ENCODE peak calls at places on chromosomes 12 and 14, in six cellular contexts. K is ovary, H is transverse colon, Z is body of pancreas, U is Peyer's patch, S is IMR-90. Y is an unnamed sample. For H3K27me3, the result is how much of the 10 kb centered on the place peaks cover.

GRCh38 chr12:114918535-114919233 is 234.7 kb upstream of the TBX3 start:
- DNase-seq in U (peak), K (no peak), Z (no peak), H (peak), S (peak), Y (no peak)

GRCh38 chr12:122986258-122986871 is 5.9 kb downstream of the ARL6IP4 start:
- DNase-seq in K (no peak), S (no peak), Z (no peak), U (no peak), H (no peak), Y (no peak)

GRCh38 chr12:3204143-3204542 is 127.0 kb downstream of the TSPAN9 start:
- DNase-seq in S (no peak), Z (no peak), U (no peak), H (no peak), K (no peak), Y (no peak)

GRCh38 chr12:6951551-6952120 is 480 bp downstream of the PTPN6 start:
- DNase-seq in S (no peak), K (no peak), U (no peak), Z (no peak), H (no peak), Y (no peak)

GRCh38 chr12:101992091-101992490 is 69.7 kb downstream of the WASHC3 start:
- DNase-seq in U (no peak), Z (no peak), S (peak), H (no peak), K (no peak), Y (no peak)

GRCh38 chr14:89447182-89447970 is 30.3 kb upstream of the FOXN3 start:
- DNase-seq in U (no peak), S (no peak), H (no peak), K (no peak), Z (no peak), Y (no peak)

GRCh38 chr14:80523518-80524117 is 312.3 kb upstream of the DIO2 start:
- DNase-seq in H (no peak), U (no peak), K (no peak), Z (no peak), S (peak), Y (no peak)

GRCh38 chr12:27644446-27644845 is 51.8 kb upstream of the REP15 start:
- DNase-seq in U (no peak), Z (no peak), S (peak), H (no peak), K (no peak), Y (no peak)

GRCh38 chr12:119786539-119786938 is 90.6 kb downstream of the CIT start:
- DNase-seq in Z (no peak), U (no peak), H (no peak), S (no peak), K (no peak), Y (no peak)

GRCh38 chr14:105493921-105494605 is 3.0 kb downstream of the TEDC1 start:
- DNase-seq in K (no peak), H (no peak), S (no peak), U (no peak), Z (no peak), Y (no peak)

GRCh38 chr14:69543341-69544249 is 31.1 kb downstream of the CCDC177 start:
- DNase-seq in U (peak), K (no peak), Z (no peak), S (peak), H (peak), Y (no peak)

GRCh38 chr12:1533205-1533601 is 61.2 kb downstream of the FBXL14 start:
- DNase-seq in Z (no peak), K (no peak), H (no peak), U (no peak), S (no peak), Y (no peak)

GRCh38 chr12:123532021-123532420 is 1.5 kb downstream of the RILPL1 start:
- DNase-seq in S (peak), U (peak), Z (no peak), H (peak), K (no peak), Y (no peak)

GRCh38 chr14:74483321-74483720 is 9.8 kb downstream of the NPC2 start:
- DNase-seq in S (peak), Z (no peak), H (no peak), K (no peak), U (no peak), Y (no peak)

GRCh38 chr12:55019784-55020183 is at the start of gene NEUROD4:
- DNase-seq in K (peak), S (peak), Z (peak), H (no peak), U (no peak), Y (peak)

GRCh38 chr12:109144224-109144623 is 27.8 kb downstream of the ACACB start:
- DNase-seq in Z (no peak), S (no peak), K (no peak), U (no peak), H (no peak), Y (no peak)

GRCh38 chr12:67428431-67428830 is 159.3 kb downstream of the CAND1 start:
- DNase-seq in U (no peak), K (no peak), Z (no peak), S (no peak), H (no peak), Y (no peak)

GRCh38 chr12:124917135-124917840 is 2.8 kb upstream of the UBC start:
- DNase-seq in Z (peak), S (peak), U (peak), K (peak), H (peak), Y (peak)

GRCh38 chr14:69658664-69659261 is 47.4 kb downstream of the SUSD6 start:
- DNase-seq in U (peak), S (peak), H (no peak), K (no peak), Z (no peak), Y (no peak)

GRCh38 chr14:80959448-80960006 is 4.1 kb downstream of the TSHR start:
- DNase-seq in H (peak), U (peak), Z (no peak), S (no peak), K (no peak), Y (no peak)

GRCh38 chr14:24069411-24069735 is 2.0 kb upstream of the CPNE6 start:
- DNase-seq in Z (no peak), U (no peak), H (no peak), K (no peak), S (no peak), Y (no peak)

GRCh38 chr14:102733326-102733725 is 43.9 kb upstream of the TRAF3 start:
- DNase-seq in Z (no peak), K (no peak), U (no peak), H (no peak), S (no peak), Y (no peak)

GRCh38 chr12:117261267-117261666 is 71.0 kb upstream of the FBXO21 start:
- DNase-seq in U (no peak), K (no peak), Z (no peak), S (no peak), H (no peak), Y (no peak)

GRCh38 chr12:56792678-56793077 is 29.6 kb downstream of the HSD17B6 start:
- DNase-seq in U (no peak), S (no peak), Z (no peak), K (no peak), H (no peak), Y (no peak)

GRCh38 chr14:30223385-30223785 is 295.7 kb upstream of the PRKD1 start:
- DNase-seq in S (peak), U (peak), K (peak), Z (peak), H (peak), Y (peak)

GRCh38 chr12:58803893-58804292 is 116.4 kb downstream of the LRIG3 start:
- DNase-seq in U (no peak), K (no peak), S (peak), H (no peak), Z (no peak), Y (no peak)

GRCh38 chr12:17278946-17279345 is 673.0 kb upstream of the LMO3 start:
- DNase-seq in S (no peak), U (no peak), Z (no peak), K (no peak), H (no peak), Y (no peak)

GRCh38 chr12:108337235-108338223 is 1.6 kb downstream of the CMKLR1 start:
- DNase-seq in Z (no peak), U (no peak), K (no peak), H (no peak), S (peak), Y (no peak)

GRCh38 chr12:1122803-1123202 is 131.8 kb downstream of the ERC1 start:
- DNase-seq in Z (no peak), H (no peak), S (no peak), U (no peak), K (no peak), Y (no peak)

GRCh38 chr12:109999983-110000505 is 814 bp downstream of the ANKRD13A start:
- DNase-seq in Z (peak), H (peak), S (no peak), U (peak), K (peak), Y (peak)

GRCh38 chr12:104219361-104219892 is 3.8 kb downstream of the TXNRD1 start:
- DNase-seq in S (peak), U (no peak), H (no peak), K (no peak), Z (no peak), Y (peak)

DNA sequence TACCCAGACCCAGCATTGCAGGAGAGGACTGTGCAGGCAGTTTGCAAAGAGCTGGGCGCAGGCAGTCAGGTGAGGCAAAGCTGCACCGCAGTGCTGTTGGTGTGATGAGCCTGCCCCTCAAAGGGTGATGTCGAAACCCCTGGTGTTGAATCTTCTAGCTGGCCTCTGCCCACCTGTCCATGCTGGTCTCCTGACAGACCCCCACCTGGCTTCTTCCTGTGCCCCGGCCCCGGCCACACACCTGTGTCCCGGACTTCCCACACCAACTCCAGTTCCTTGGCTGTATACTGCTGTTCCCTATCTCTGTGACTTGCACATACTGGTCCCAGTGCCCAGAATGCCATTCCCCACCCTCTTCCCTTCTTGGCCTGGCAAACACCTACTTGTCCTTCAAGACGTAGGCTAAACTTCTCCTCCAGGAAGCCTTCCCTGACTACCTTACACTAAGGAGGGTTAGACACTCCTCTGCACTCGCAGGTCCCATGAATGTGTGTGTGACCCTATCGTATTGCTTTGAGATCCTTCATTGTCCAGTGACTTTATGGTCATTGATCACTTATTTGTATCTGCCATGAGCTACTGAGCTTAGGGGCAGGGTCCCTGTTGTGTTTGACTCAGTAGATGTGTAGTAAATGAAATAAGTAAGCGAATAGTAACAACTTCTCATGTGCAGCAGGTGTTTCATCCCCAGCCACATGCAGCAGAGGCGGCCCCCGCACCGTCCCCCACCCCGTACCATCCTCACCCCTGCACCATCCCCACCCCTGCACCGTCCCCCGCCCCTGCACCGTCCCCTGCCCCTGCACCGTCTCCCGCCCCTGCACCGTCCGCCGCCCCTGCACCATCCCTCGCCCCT is 37.4 kb downstream of the ESRRB start:
- DNase-seq in H (no peak), U (no peak), S (no peak), K (no peak), Z (no peak), Y (no peak)
- H3K4me3 ChIP-seq in H (no peak), U (no peak), S (no peak), K (no peak), Z (no peak), Y (no peak)

DNA sequence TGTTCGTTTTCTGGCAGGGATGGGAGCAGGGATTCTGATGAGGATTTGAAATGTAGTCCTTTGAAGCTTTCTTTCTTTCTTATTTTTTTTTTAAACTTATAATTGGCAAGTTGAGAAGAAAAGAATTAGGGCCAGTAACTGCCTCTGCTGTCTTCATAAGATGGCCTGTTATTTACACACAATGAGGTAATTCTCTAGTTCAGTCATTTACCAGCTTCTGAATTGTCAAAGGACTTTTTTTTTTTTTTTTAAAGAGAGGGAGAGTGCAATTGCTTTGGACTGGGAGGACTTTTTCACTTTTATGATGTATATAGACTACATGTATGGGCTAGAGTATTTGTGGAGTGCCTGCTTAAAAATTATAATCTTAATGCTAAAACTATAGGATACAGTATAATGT is 29.1 kb downstream of the PALS1 start:
- DNase-seq in S (peak), U (no peak), K (no peak), H (no peak), Z (no peak), Y (no peak)
- TF ChIP-seq POLR2A in S (no peak), U (no peak), K (no peak), H (no peak), Z (no peak), Y (no peak)

GRCh38 chr12:79329933-79330332 is 360.8 kb downstream of the PAWR start:
- DNase-seq in K (no peak), Z (no peak), U (no peak), H (no peak), S (peak), Y (no peak)

GRCh38 chr12:79326225-79326624 is 364.5 kb downstream of the PAWR start:
- DNase-seq in S (no peak), Z (no peak), K (no peak), H (no peak), U (no peak), Y (no peak)

GRCh38 chr12:79326663-79327062 is 364.1 kb downstream of the PAWR start:
- DNase-seq in Z (no peak), K (no peak), S (no peak), H (no peak), U (no peak), Y (no peak)

GRCh38 chr12:79327465-79327864 is 363.3 kb downstream of the PAWR start:
- DNase-seq in Z (no peak), U (no peak), H (no peak), S (no peak), K (no peak), Y (no peak)

GRCh38 chr12:79324571-79324970 is 366.2 kb downstream of the PAWR start:
- DNase-seq in U (no peak), H (no peak), K (no peak), Z (no peak), S (no peak), Y (no peak)
- H3K27me3 ChIP-seq in U (under half), H (under half), K (under half), Z (under half), S (under half), Y (under half)

GRCh38 chr12:50018968-50019367 is 6.3 kb downstream of the RACGAP1 start:
- DNase-seq in Z (no peak), S (no peak), K (no peak), H (no peak), U (no peak), Y (no peak)

GRCh38 chr12:50024227-50024626 is 1.1 kb downstream of the RACGAP1 start:
- DNase-seq in K (no peak), Z (no peak), S (no peak), H (no peak), U (no peak), Y (no peak)

GRCh38 chr12:50022903-50023302 is 2.4 kb downstream of the RACGAP1 start:
- DNase-seq in H (no peak), K (no peak), U (no peak), S (no peak), Z (no peak), Y (no peak)

GRCh38 chr12:50019524-50019923 is 5.8 kb downstream of the RACGAP1 start:
- DNase-seq in U (no peak), K (no peak), H (no peak), Z (no peak), S (no peak), Y (no peak)

GRCh38 chr12:50021071-50021470 is 4.2 kb downstream of the RACGAP1 start:
- DNase-seq in U (no peak), H (no peak), Z (no peak), S (no peak), K (no peak), Y (no peak)
- H3K4me3 ChIP-seq in U (no peak), H (no peak), Z (no peak), S (no peak), K (no peak), Y (no peak)